ENCODE peak calls at places on chromosomes 13 and 19, in eight cellular contexts. One of them, this sample, is unnamed.

GRCh38 chr13:40875583-40875982 is 86.2 kb downstream of the SLC25A15 start:
- DNase-seq in hypothalamus: no peak
- DNase-seq in breast epithelium: no peak
- DNase-seq in left ventricle myocardium inferior: no peak
- DNase-seq in stimulated activated CD4-positive, alpha-beta T cell treated with anti-CD3 and anti-CD28 coated beads, Interleukin-4, amount 100 ng/mL, for 4 hours: no peak
- DNase-seq in iPS-NIHi11: no peak
- DNase-seq in A549: no peak
- DNase-seq in Daoy: no peak
- DNase-seq in this sample: no peak

GRCh38 chr13:41139296-41139966 is 6.8 kb upstream of the KBTBD6 start:
- DNase-seq in stimulated activated CD4-positive, alpha-beta T cell treated with anti-CD3 and anti-CD28 coated beads, Interleukin-4, amount 100 ng/mL, for 4 hours: no peak
- DNase-seq in Daoy: no peak
- DNase-seq in left ventricle myocardium inferior: no peak
- DNase-seq in breast epithelium: no peak
- DNase-seq in hypothalamus: no peak
- DNase-seq in A549: no peak
- DNase-seq in iPS-NIHi11: no peak
- DNase-seq in this sample: no peak

GRCh38 chr13:102878491-102878890 is 32.7 kb downstream of the ERCC5 start:
- DNase-seq in hypothalamus: no peak
- DNase-seq in Daoy: no peak
- DNase-seq in stimulated activated CD4-positive, alpha-beta T cell treated with anti-CD3 and anti-CD28 coated beads, Interleukin-4, amount 100 ng/mL, for 4 hours: no peak
- DNase-seq in iPS-NIHi11: no peak
- DNase-seq in breast epithelium: no peak
- DNase-seq in A549: no peak
- DNase-seq in left ventricle myocardium inferior: no peak
- DNase-seq in this sample: no peak

GRCh38 chr19:15403151-15403531 is 15.6 kb downstream of the AKAP8L start:
- DNase-seq in hypothalamus: no peak
- DNase-seq in Daoy: no peak
- DNase-seq in breast epithelium: no peak
- DNase-seq in stimulated activated CD4-positive, alpha-beta T cell treated with anti-CD3 and anti-CD28 coated beads, Interleukin-4, amount 100 ng/mL, for 4 hours: no peak
- DNase-seq in iPS-NIHi11: no peak
- DNase-seq in left ventricle myocardium inferior: no peak
- DNase-seq in A549: no peak
- DNase-seq in this sample: no peak

GRCh38 chr13:113589961-113590339 is 5.4 kb downstream of the TFDP1 start:
- DNase-seq in Daoy: no peak
- DNase-seq in A549: no peak
- DNase-seq in left ventricle myocardium inferior: no peak
- DNase-seq in hypothalamus: no peak
- DNase-seq in stimulated activated CD4-positive, alpha-beta T cell treated with anti-CD3 and anti-CD28 coated beads, Interleukin-4, amount 100 ng/mL, for 4 hours: no peak
- DNase-seq in breast epithelium: peak
- DNase-seq in iPS-NIHi11: no peak
- DNase-seq in this sample: no peak

GRCh38 chr19:18348171-18348570 is 7.8 kb downstream of the PGPEP1 start:
- DNase-seq in iPS-NIHi11: no peak
- DNase-seq in left ventricle myocardium inferior: no peak
- DNase-seq in Daoy: no peak
- DNase-seq in stimulated activated CD4-positive, alpha-beta T cell treated with anti-CD3 and anti-CD28 coated beads, Interleukin-4, amount 100 ng/mL, for 4 hours: no peak
- DNase-seq in A549: no peak
- DNase-seq in hypothalamus: no peak
- DNase-seq in breast epithelium: no peak
- DNase-seq in this sample: no peak

GRCh38 chr19:39671739-39672363 is 16.1 kb downstream of the LGALS16 start:
- DNase-seq in left ventricle myocardium inferior: no peak
- DNase-seq in stimulated activated CD4-positive, alpha-beta T cell treated with anti-CD3 and anti-CD28 coated beads, Interleukin-4, amount 100 ng/mL, for 4 hours: peak
- DNase-seq in A549: peak
- DNase-seq in breast epithelium: no peak
- DNase-seq in hypothalamus: peak
- DNase-seq in Daoy: peak
- DNase-seq in iPS-NIHi11: peak
- DNase-seq in this sample: no peak

GRCh38 chr19:28828276-28828870 is 384.6 kb downstream of the UQCRFS1 start:
- DNase-seq in breast epithelium: no peak
- DNase-seq in stimulated activated CD4-positive, alpha-beta T cell treated with anti-CD3 and anti-CD28 coated beads, Interleukin-4, amount 100 ng/mL, for 4 hours: no peak
- DNase-seq in hypothalamus: no peak
- DNase-seq in iPS-NIHi11: no peak
- DNase-seq in left ventricle myocardium inferior: no peak
- DNase-seq in Daoy: no peak
- DNase-seq in A549: no peak
- DNase-seq in this sample: no peak

GRCh38 chr13:41611385-41611784 is 154.0 kb downstream of the RGCC start:
- DNase-seq in A549: no peak
- DNase-seq in iPS-NIHi11: no peak
- DNase-seq in hypothalamus: peak
- DNase-seq in breast epithelium: no peak
- DNase-seq in stimulated activated CD4-positive, alpha-beta T cell treated with anti-CD3 and anti-CD28 coated beads, Interleukin-4, amount 100 ng/mL, for 4 hours: no peak
- DNase-seq in left ventricle myocardium inferior: no peak
- DNase-seq in Daoy: no peak
- DNase-seq in this sample: no peak

GRCh38 chr19:15246198-15246481 is 13.9 kb upstream of the EPHX3 start:
- DNase-seq in Daoy: no peak
- DNase-seq in A549: no peak
- DNase-seq in stimulated activated CD4-positive, alpha-beta T cell treated with anti-CD3 and anti-CD28 coated beads, Interleukin-4, amount 100 ng/mL, for 4 hours: no peak
- DNase-seq in breast epithelium: no peak
- DNase-seq in iPS-NIHi11: no peak
- DNase-seq in hypothalamus: no peak
- DNase-seq in left ventricle myocardium inferior: no peak
- DNase-seq in this sample: no peak

GRCh38 chr19:3591876-3592613 is 6.8 kb downstream of the GIPC3 start:
- DNase-seq in iPS-NIHi11: no peak
- DNase-seq in left ventricle myocardium inferior: no peak
- DNase-seq in Daoy: no peak
- DNase-seq in breast epithelium: no peak
- DNase-seq in stimulated activated CD4-positive, alpha-beta T cell treated with anti-CD3 and anti-CD28 coated beads, Interleukin-4, amount 100 ng/mL, for 4 hours: no peak
- DNase-seq in hypothalamus: no peak
- DNase-seq in A549: no peak
- DNase-seq in this sample: no peak

GRCh38 chr19:29785955-29786589 is 25.7 kb upstream of the CCNE1 start:
- DNase-seq in breast epithelium: no peak
- DNase-seq in A549: peak
- DNase-seq in Daoy: no peak
- DNase-seq in iPS-NIHi11: peak
- DNase-seq in hypothalamus: no peak
- DNase-seq in stimulated activated CD4-positive, alpha-beta T cell treated with anti-CD3 and anti-CD28 coated beads, Interleukin-4, amount 100 ng/mL, for 4 hours: no peak
- DNase-seq in left ventricle myocardium inferior: no peak
- DNase-seq in this sample: no peak

GRCh38 chr13:110279684-110280083 is 27.3 kb downstream of the COL4A1 start:
- DNase-seq in Daoy: no peak
- DNase-seq in breast epithelium: no peak
- DNase-seq in A549: no peak
- DNase-seq in stimulated activated CD4-positive, alpha-beta T cell treated with anti-CD3 and anti-CD28 coated beads, Interleukin-4, amount 100 ng/mL, for 4 hours: no peak
- DNase-seq in hypothalamus: no peak
- DNase-seq in iPS-NIHi11: no peak
- DNase-seq in left ventricle myocardium inferior: no peak
- DNase-seq in this sample: no peak

GRCh38 chr13:50891206-50891605 is 18.4 kb upstream of the RNASEH2B start:
- DNase-seq in hypothalamus: no peak
- DNase-seq in left ventricle myocardium inferior: no peak
- DNase-seq in Daoy: no peak
- DNase-seq in stimulated activated CD4-positive, alpha-beta T cell treated with anti-CD3 and anti-CD28 coated beads, Interleukin-4, amount 100 ng/mL, for 4 hours: no peak
- DNase-seq in A549: no peak
- DNase-seq in iPS-NIHi11: no peak
- DNase-seq in breast epithelium: no peak
- DNase-seq in this sample: no peak

GRCh38 chr13:43988302-43988701 is 108.6 kb downstream of the LACC1 start:
- DNase-seq in left ventricle myocardium inferior: no peak
- DNase-seq in iPS-NIHi11: no peak
- DNase-seq in stimulated activated CD4-positive, alpha-beta T cell treated with anti-CD3 and anti-CD28 coated beads, Interleukin-4, amount 100 ng/mL, for 4 hours: no peak
- DNase-seq in Daoy: no peak
- DNase-seq in breast epithelium: no peak
- DNase-seq in A549: no peak
- DNase-seq in hypothalamus: no peak
- DNase-seq in this sample: no peak

GRCh38 chr13:43805681-43806128 is 18.9 kb upstream of the ENOX1 start:
- DNase-seq in A549: peak
- DNase-seq in breast epithelium: no peak
- DNase-seq in iPS-NIHi11: no peak
- DNase-seq in stimulated activated CD4-positive, alpha-beta T cell treated with anti-CD3 and anti-CD28 coated beads, Interleukin-4, amount 100 ng/mL, for 4 hours: no peak
- DNase-seq in hypothalamus: no peak
- DNase-seq in Daoy: peak
- DNase-seq in left ventricle myocardium inferior: no peak
- DNase-seq in this sample: no peak

GRCh38 chr19:5149508-5149907 is 180.6 kb downstream of the KDM4B start:
- DNase-seq in Daoy: no peak
- DNase-seq in stimulated activated CD4-positive, alpha-beta T cell treated with anti-CD3 and anti-CD28 coated beads, Interleukin-4, amount 100 ng/mL, for 4 hours: no peak
- DNase-seq in breast epithelium: no peak
- DNase-seq in hypothalamus: no peak
- DNase-seq in left ventricle myocardium inferior: no peak
- DNase-seq in A549: no peak
- DNase-seq in iPS-NIHi11: no peak
- DNase-seq in this sample: no peak

GRCh38 chr13:31073859-31074718 is 87.6 kb downstream of the HSPH1 start:
- DNase-seq in left ventricle myocardium inferior: no peak
- DNase-seq in breast epithelium: no peak
- DNase-seq in Daoy: no peak
- DNase-seq in hypothalamus: no peak
- DNase-seq in iPS-NIHi11: no peak
- DNase-seq in stimulated activated CD4-positive, alpha-beta T cell treated with anti-CD3 and anti-CD28 coated beads, Interleukin-4, amount 100 ng/mL, for 4 hours: no peak
- DNase-seq in A549: no peak
- DNase-seq in this sample: no peak

GRCh38 chr13:88417801-88418200 is 746.6 kb downstream of the SLITRK5 start:
- DNase-seq in hypothalamus: no peak
- DNase-seq in breast epithelium: no peak
- DNase-seq in left ventricle myocardium inferior: no peak
- DNase-seq in stimulated activated CD4-positive, alpha-beta T cell treated with anti-CD3 and anti-CD28 coated beads, Interleukin-4, amount 100 ng/mL, for 4 hours: no peak
- DNase-seq in A549: no peak
- DNase-seq in iPS-NIHi11: no peak
- DNase-seq in Daoy: no peak
- DNase-seq in this sample: no peak

GRCh38 chr19:45152504-45153338 is 8.1 kb downstream of the NKPD1 start:
- DNase-seq in Daoy: peak
- DNase-seq in hypothalamus: peak
- DNase-seq in stimulated activated CD4-positive, alpha-beta T cell treated with anti-CD3 and anti-CD28 coated beads, Interleukin-4, amount 100 ng/mL, for 4 hours: peak
- DNase-seq in left ventricle myocardium inferior: peak
- DNase-seq in breast epithelium: no peak
- DNase-seq in iPS-NIHi11: peak
- DNase-seq in A549: no peak
- DNase-seq in this sample: peak

GRCh38 chr13:31962661-31963345 is 68.8 kb upstream of the FRY start:
- DNase-seq in iPS-NIHi11: no peak
- DNase-seq in stimulated activated CD4-positive, alpha-beta T cell treated with anti-CD3 and anti-CD28 coated beads, Interleukin-4, amount 100 ng/mL, for 4 hours: no peak
- DNase-seq in left ventricle myocardium inferior: no peak
- DNase-seq in A549: no peak
- DNase-seq in Daoy: no peak
- DNase-seq in hypothalamus: no peak
- DNase-seq in breast epithelium: no peak
- DNase-seq in this sample: no peak

GRCh38 chr19:50300814-50301606 is 28.2 kb downstream of the KCNC3 start:
- DNase-seq in stimulated activated CD4-positive, alpha-beta T cell treated with anti-CD3 and anti-CD28 coated beads, Interleukin-4, amount 100 ng/mL, for 4 hours: no peak
- DNase-seq in hypothalamus: no peak
- DNase-seq in left ventricle myocardium inferior: no peak
- DNase-seq in Daoy: peak
- DNase-seq in A549: peak
- DNase-seq in iPS-NIHi11: no peak
- DNase-seq in breast epithelium: no peak
- DNase-seq in this sample: no peak

GRCh38 chr19:6270076-6270745 is 9.6 kb downstream of the MLLT1 start:
- DNase-seq in hypothalamus: no peak
- DNase-seq in A549: no peak
- DNase-seq in stimulated activated CD4-positive, alpha-beta T cell treated with anti-CD3 and anti-CD28 coated beads, Interleukin-4, amount 100 ng/mL, for 4 hours: no peak
- DNase-seq in left ventricle myocardium inferior: no peak
- DNase-seq in iPS-NIHi11: no peak
- DNase-seq in Daoy: no peak
- DNase-seq in breast epithelium: no peak
- DNase-seq in this sample: no peak